ENCODE peak calls at places on chromosomes 13 and 19, in seven cellular contexts. Q, M, O, Z, A, U and I are unnamed samples.

GRCh38 chr19:2164020-2164988 is 571 bp downstream of the DOT1L start:
- DNase-seq in Q (no peak), M (no peak), O (no peak), Z (no peak), A (peak), U (no peak), I (no peak)

GRCh38 chr19:27748551-27749152 is 1464.3 kb downstream of the UQCRFS1 start:
- DNase-seq in Q (no peak), M (no peak), O (no peak), Z (no peak), A (no peak), U (no peak), I (no peak)

GRCh38 chr19:45445139-45445538 is 21.4 kb upstream of the ERCC1 start:
- DNase-seq in Q (no peak), M (no peak), O (no peak), Z (no peak), A (no peak), U (no peak), I (no peak)

GRCh38 chr19:38551450-38551813 is 66.3 kb downstream of the MAP4K1 start:
- DNase-seq in Q (no peak), M (no peak), O (no peak), Z (no peak), A (no peak), U (no peak), I (no peak)

GRCh38 chr19:9793051-9793591 is 24.6 kb upstream of the ZNF846 start:
- DNase-seq in Q (peak), M (peak), O (peak), Z (no peak), A (no peak), U (no peak), I (no peak)

GRCh38 chr19:2983351-2984195 is 6.2 kb downstream of the TLE6 start:
- DNase-seq in Q (no peak), M (peak), O (peak), Z (no peak), A (no peak), U (peak), I (no peak)

GRCh38 chr19:6216996-6217751 is 62.6 kb downstream of the MLLT1 start:
- DNase-seq in Q (no peak), M (no peak), O (no peak), Z (peak), A (no peak), U (no peak), I (no peak)

GRCh38 chr19:18294467-18294864 is 13.0 kb upstream of the JUND start:
- DNase-seq in Q (peak), M (no peak), O (no peak), Z (no peak), A (no peak), U (no peak), I (no peak)

GRCh38 chr19:45852941-45853340 is 10.0 kb downstream of the SYMPK start:
- DNase-seq in Q (no peak), M (no peak), O (no peak), Z (no peak), A (no peak), U (no peak), I (no peak)

GRCh38 chr19:40623403-40624239 is 22.5 kb downstream of the LTBP4 start:
- DNase-seq in Q (no peak), M (peak), O (no peak), Z (peak), A (peak), U (no peak), I (no peak)

GRCh38 chr19:42065051-42065450 is 5.0 kb downstream of the GRIK5 start:
- DNase-seq in Q (no peak), M (no peak), O (no peak), Z (no peak), A (no peak), U (no peak), I (no peak)

GRCh38 chr13:27199691-27200090 is 28.1 kb upstream of the USP12 start:
- DNase-seq in Q (no peak), M (no peak), O (no peak), Z (no peak), A (no peak), U (no peak), I (no peak)

GRCh38 chr13:78121459-78122348 is 203.1 kb upstream of the EDNRB start:
- DNase-seq in Q (no peak), M (peak), O (peak), Z (peak), A (peak), U (peak), I (no peak)

GRCh38 chr13:35057858-35058257 is 115.8 kb downstream of the NBEA start:
- DNase-seq in Q (no peak), M (no peak), O (no peak), Z (no peak), A (no peak), U (no peak), I (no peak)

GRCh38 chr13:73984949-73985691 is 149.1 kb downstream of the KLF12 start:
- DNase-seq in Q (peak), M (peak), O (no peak), Z (no peak), A (no peak), U (no peak), I (no peak)

GRCh38 chr19:3919793-3920192 is 13.1 kb upstream of the NMRK2 start:
- DNase-seq in Q (no peak), M (no peak), O (no peak), Z (no peak), A (no peak), U (no peak), I (no peak)

GRCh38 chr19:30212574-30212973 is 159.6 kb upstream of the ZNF536 start:
- DNase-seq in Q (no peak), M (no peak), O (no peak), Z (no peak), A (no peak), U (no peak), I (no peak)

GRCh38 chr13:107266657-107267056 is 698.7 kb upstream of the ARGLU1 start:
- DNase-seq in Q (no peak), M (no peak), O (no peak), Z (no peak), A (no peak), U (no peak), I (no peak)

GRCh38 chr19:29804493-29804892 is 7.3 kb upstream of the CCNE1 start:
- DNase-seq in Q (no peak), M (no peak), O (no peak), Z (no peak), A (no peak), U (no peak), I (no peak)

GRCh38 chr19:11693505-11694499 is 44.9 kb downstream of the ZNF823 start:
- DNase-seq in Q (no peak), M (peak), O (peak), Z (no peak), A (peak), U (no peak), I (no peak)

GRCh38 chr13:43464578-43465264 is 322.1 kb downstream of the ENOX1 start:
- DNase-seq in Q (no peak), M (no peak), O (no peak), Z (no peak), A (no peak), U (no peak), I (no peak)